ENCODE peak calls at places on chromosomes 5 and 9, in four cellular contexts. L, J, F and W are unnamed samples.

GRCh38 chr9:76905984-76906861 is at the start of gene PRUNE2:
- DNase-seq in F (no peak), L (no peak), J (peak; percentile 35), W (peak; percentile 93)

GRCh38 chr5:114176356-114176755 is 185.5 kb upstream of the KCNN2 start:
- DNase-seq in L (no peak), J (no peak), F (no peak), W (no peak)

GRCh38 chr9:83208065-83208850 is 145.3 kb upstream of the RASEF start:
- DNase-seq in F (peak; percentile 11), J (no peak), L (no peak), W (no peak)

GRCh38 chr9:121935744-121936143 is 157.4 kb downstream of the TTLL11 start:
- DNase-seq in F (no peak), J (no peak), L (no peak), W (peak; percentile 50)

GRCh38 chr5:135185461-135186075 is 151.5 kb upstream of the PITX1 start:
- DNase-seq in J (no peak), F (no peak), L (no peak), W (no peak)

GRCh38 chr5:111694183-111694582 is 62.8 kb downstream of the NREP start:
- DNase-seq in F (no peak), L (no peak), J (no peak), W (no peak)

GRCh38 chr9:4382722-4383317 is 83.0 kb upstream of the GLIS3 start:
- DNase-seq in J (peak; percentile 38), F (no peak), L (no peak), W (no peak)

GRCh38 chr5:124261133-124261532 is 485.3 kb downstream of the ZNF608 start:
- DNase-seq in J (no peak), L (no peak), F (no peak), W (no peak)

GRCh38 chr9:93814561-93814960 is 140.6 kb downstream of the BARX1 start:
- DNase-seq in L (no peak), F (no peak), J (peak; percentile 38), W (no peak)

GRCh38 chr5:94577466-94578245 is 40.7 kb downstream of the KIAA0825 start:
- DNase-seq in L (no peak), F (no peak), J (no peak), W (no peak)

GRCh38 chr9:2027761-2028160 is 12.6 kb downstream of the SMARCA2 start:
- DNase-seq in L (no peak), J (no peak), F (no peak), W (no peak)

GRCh38 chr9:100222674-100223073 is 123.6 kb downstream of the INVS start:
- DNase-seq in J (peak; percentile 20), F (no peak), L (no peak), W (no peak)

GRCh38 chr9:35962126-35962906 is 4.4 kb upstream of the OR2S2 start:
- DNase-seq in F (no peak), J (peak; percentile 22), L (no peak), W (peak; percentile 29)

GRCh38 chr5:6820851-6821479 is 107.7 kb downstream of the TENT4A start:
- DNase-seq in L (peak; percentile 89), J (peak; percentile 70), F (peak; percentile 47), W (peak; percentile 83)

GRCh38 chr9:86207193-86207592 is 52.3 kb downstream of the C9orf153 start:
- DNase-seq in F (no peak), L (no peak), J (no peak), W (no peak)

GRCh38 chr9:96478829-96479371 is 28.9 kb downstream of the HABP4 start:
- DNase-seq in J (no peak), F (no peak), L (no peak), W (no peak)

GRCh38 chr5:35117960-35118359 is 70.2 kb upstream of the AGXT2 start:
- DNase-seq in F (no peak), J (no peak), L (no peak), W (no peak)

GRCh38 chr5:122091942-122092600 is 14.0 kb upstream of the LOX start:
- DNase-seq in J (no peak), F (no peak), L (no peak), W (no peak)

GRCh38 chr9:34457266-34458012 is 931 bp downstream of the FAM219A start:
- DNase-seq in J (peak; percentile 81), L (peak; percentile 24), F (no peak), W (peak; percentile 68)

GRCh38 chr9:3385871-3386270 is 139.9 kb downstream of the RFX3 start:
- DNase-seq in J (no peak), L (no peak), F (no peak), W (no peak)

GRCh38 chr9:24832307-24832706 is 286.6 kb upstream of the IZUMO3 start:
- DNase-seq in L (no peak), F (peak; percentile 3), J (peak; percentile 5), W (peak; percentile 25)

GRCh38 chr5:163407034-163407652 is 30.3 kb upstream of the CCNG1 start:
- DNase-seq in F (no peak), L (no peak), J (no peak), W (no peak)

GRCh38 chr5:174354571-174354970 is 309.1 kb downstream of the NSG2 start:
- DNase-seq in J (no peak), L (no peak), F (no peak), W (no peak)

GRCh38 chr5:136020383-136021015 is 8.3 kb upstream of the TGFBI start:
- DNase-seq in J (peak; percentile 41), F (peak; percentile 39), L (no peak), W (no peak)

GRCh38 chr9:69867081-69867814 is 46.6 kb downstream of the CFAP95 start:
- DNase-seq in F (no peak), J (no peak), L (no peak), W (no peak)

GRCh38 chr5:76978869-76979268 is 26.0 kb downstream of the CRHBP start:
- DNase-seq in L (no peak), J (no peak), F (no peak), W (no peak)

GRCh38 chr5:41346609-41347008 is 133.3 kb upstream of the C6 start:
- DNase-seq in F (no peak), L (no peak), J (no peak), W (no peak)

GRCh38 chr5:174046558-174046957 is 1.1 kb downstream of the NSG2 start:
- DNase-seq in F (no peak), J (peak; percentile 41), L (no peak), W (no peak)

GRCh38 chr9:34123682-34124081 is 2.8 kb downstream of the DCAF12 start:
- DNase-seq in J (no peak), F (no peak), L (no peak), W (no peak)

GRCh38 chr9:122386316-122386872 is 15.6 kb downstream of the PTGS1 start:
- DNase-seq in L (no peak), J (no peak), F (no peak), W (no peak)

GRCh38 chr5:32156635-32157034 is 17.5 kb downstream of the GOLPH3 start:
- DNase-seq in F (no peak), J (no peak), L (no peak), W (peak; percentile 69)
- TF ChIP-seq MAX in F (no peak), J (no peak), L (no peak), W (no peak)

GRCh38 chr5:131381011-131381410 is 117.2 kb downstream of the CDC42SE2 start:
- DNase-seq in L (no peak), J (no peak), F (no peak), W (no peak)
- TF ChIP-seq FOXJ3 in L (no peak), J (no peak), F (no peak), W (no peak)

GRCh38 chr5:180604271-180604670 is 13.0 kb upstream of the SCGB3A1 start:
- DNase-seq in J (peak; percentile 23), L (no peak), F (no peak), W (no peak)
- TF ChIP-seq MAX in J (no peak), L (no peak), F (no peak), W (no peak)

GRCh38 chr9:14358523-14358922 is 44.6 kb upstream of the NFIB start:
- DNase-seq in J (no peak), L (peak; percentile 15), F (no peak), W (no peak)
- TF ChIP-seq FOXJ3 in J (no peak), L (no peak), F (no peak), W (no peak)

DNA sequence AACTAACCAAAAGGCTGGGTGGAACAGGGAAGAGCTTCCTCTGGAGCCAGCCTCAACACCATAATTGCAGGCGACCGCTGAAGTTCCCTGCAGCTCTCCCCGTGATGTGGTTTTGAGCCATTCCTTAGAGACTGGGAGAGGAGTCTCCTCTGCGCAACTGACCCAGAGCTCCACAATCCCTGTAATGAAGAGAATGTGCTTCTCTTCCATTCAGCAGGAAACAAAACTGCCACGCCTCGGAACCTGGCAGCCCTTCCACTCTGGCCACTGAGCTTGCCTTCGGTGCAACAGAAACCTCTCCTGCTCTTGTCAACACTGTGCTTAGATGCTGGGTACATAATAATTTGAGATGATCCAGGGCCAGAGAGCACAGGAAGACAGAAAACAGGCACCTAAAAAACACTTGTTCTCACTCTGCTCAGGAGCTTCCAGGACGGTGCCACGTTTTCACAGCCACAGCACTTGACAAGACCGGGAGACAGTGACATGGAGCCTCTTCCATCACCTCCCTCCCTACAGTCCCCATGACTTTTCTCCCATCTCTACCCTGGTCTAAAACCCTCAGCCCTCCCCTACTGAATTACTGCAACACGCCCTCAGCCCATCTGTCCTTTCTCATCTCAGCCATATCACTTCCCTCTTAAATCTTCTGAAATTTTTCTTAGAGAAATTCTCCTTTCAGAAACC is 126.1 kb downstream of the MYO10 start:
- DNase-seq in L (no peak), J (no peak), F (peak; percentile 7), W (no peak)
- TF ChIP-seq MAX in L (no peak), J (no peak), F (no peak), W (no peak)

DNA sequence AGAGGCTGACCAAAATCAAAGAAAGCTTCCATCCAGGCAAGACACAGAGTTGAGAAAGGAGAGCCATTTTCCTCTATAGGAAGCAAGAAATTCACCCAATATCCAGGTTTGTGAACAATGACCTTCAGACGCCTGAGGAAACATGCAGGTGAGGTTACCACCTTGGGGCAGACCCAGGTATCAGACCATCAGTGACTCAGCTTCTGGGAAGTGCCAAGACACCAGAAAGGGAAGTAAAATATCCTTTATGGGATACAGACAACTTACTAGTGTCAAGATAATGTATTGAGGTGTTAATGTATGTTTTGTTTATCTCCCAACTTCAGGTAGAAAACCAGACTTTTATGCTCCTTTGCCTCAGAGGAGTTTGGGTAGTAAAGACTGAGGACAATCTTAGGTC is 2.2 kb upstream of the DTWD2 start:
- DNase-seq in F (no peak), J (no peak), L (no peak), W (no peak)
- TF ChIP-seq FOXJ3 in F (no peak), J (no peak), L (no peak), W (no peak)

DNA sequence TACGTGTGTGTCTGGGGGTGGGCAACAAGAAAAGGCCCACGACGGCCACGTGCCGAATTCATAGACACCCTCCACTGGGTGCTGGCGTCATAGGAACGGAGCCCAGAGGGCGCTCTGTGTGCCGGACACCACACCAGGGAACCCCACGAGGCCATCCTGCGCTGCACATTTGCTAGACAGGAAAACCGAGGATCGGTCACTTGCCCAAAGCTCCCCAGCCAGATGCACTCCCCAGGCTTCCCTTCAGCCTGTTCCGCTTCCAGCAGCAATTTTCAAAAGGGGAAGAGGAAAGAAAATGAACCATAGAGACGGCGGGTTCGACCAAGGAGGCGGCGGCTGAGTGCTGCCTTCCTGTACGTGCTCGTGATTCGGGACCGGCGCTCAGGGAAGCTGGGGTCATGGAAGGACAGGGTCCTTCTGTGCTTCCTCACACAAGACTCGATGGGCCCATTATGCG is 124.5 kb upstream of the SARDH start:
- DNase-seq in L (no peak), F (no peak), J (no peak), W (no peak)
- TF ChIP-seq MAX in L (no peak), F (no peak), J (no peak), W (no peak)

GRCh38 chr5:74766348-74766886 is 500 bp downstream of the GFM2 start:
- DNase-seq in L (peak; percentile 43), J (peak; percentile 63), F (peak; percentile 19), W (no peak)
- TF ChIP-seq FOXJ3 in L (no peak), J (no peak), F (no peak), W (no peak)